ENCODE peak calls at places on chromosomes 7 and 10, in six cellular contexts. One of them, this sample, is unnamed.
A peak's percentile ranks its signal among the peaks of the same experiment; 100 is the strongest.

GRCh38 chr10:126268104-126268900 is 120.0 kb downstream of the ADAM12 start:
- DNase-seq in ovary: no peak
- DNase-seq in vagina: no peak
- DNase-seq in A549: no peak
- DNase-seq in body of pancreas: no peak
- DNase-seq in suprapubic skin: no peak
- DNase-seq in this sample: no peak

GRCh38 chr7:51060536-51060935 is 256.1 kb downstream of the COBL start:
- DNase-seq in vagina: no peak
- DNase-seq in suprapubic skin: no peak
- DNase-seq in A549: peak; percentile 12
- DNase-seq in body of pancreas: no peak
- DNase-seq in ovary: no peak
- DNase-seq in this sample: no peak

GRCh38 chr10:97782455-97783228 is 10.8 kb upstream of the SFRP5 start:
- DNase-seq in body of pancreas: peak; percentile 90
- DNase-seq in vagina: no peak
- DNase-seq in ovary: no peak
- DNase-seq in suprapubic skin: no peak
- DNase-seq in A549: no peak
- DNase-seq in this sample: no peak

GRCh38 chr7:47517821-47518480 is 64.0 kb downstream of the TNS3 start:
- DNase-seq in ovary: peak; percentile 22
- DNase-seq in vagina: no peak
- DNase-seq in suprapubic skin: no peak
- DNase-seq in A549: no peak
- DNase-seq in body of pancreas: no peak
- DNase-seq in this sample: no peak

GRCh38 chr7:132207211-132207610 is 369.1 kb downstream of the PLXNA4 start:
- DNase-seq in A549: no peak
- DNase-seq in body of pancreas: no peak
- DNase-seq in vagina: no peak
- DNase-seq in ovary: no peak
- DNase-seq in suprapubic skin: no peak
- DNase-seq in this sample: no peak

GRCh38 chr7:66265566-66265965 is 60.4 kb downstream of the TPST1 start:
- DNase-seq in A549: peak; percentile 55
- DNase-seq in body of pancreas: no peak
- DNase-seq in suprapubic skin: no peak
- DNase-seq in ovary: no peak
- DNase-seq in vagina: no peak
- DNase-seq in this sample: no peak

GRCh38 chr7:130009848-130010688 is 41.1 kb downstream of the ZC3HC1 start:
- DNase-seq in body of pancreas: peak; percentile 51
- DNase-seq in ovary: no peak
- DNase-seq in A549: peak; percentile 91
- DNase-seq in vagina: no peak
- DNase-seq in suprapubic skin: no peak
- DNase-seq in this sample: no peak

GRCh38 chr10:49519717-49520116 is 19.2 kb downstream of the ERCC6 start:
- DNase-seq in body of pancreas: no peak
- DNase-seq in ovary: no peak
- DNase-seq in vagina: no peak
- DNase-seq in suprapubic skin: no peak
- DNase-seq in A549: no peak
- DNase-seq in this sample: no peak

GRCh38 chr7:122528879-122529481 is 169.9 kb downstream of the RNF133 start:
- DNase-seq in A549: peak; percentile 43
- DNase-seq in vagina: no peak
- DNase-seq in suprapubic skin: no peak
- DNase-seq in body of pancreas: no peak
- DNase-seq in ovary: no peak
- DNase-seq in this sample: no peak

GRCh38 chr7:99395616-99396327 is 12.6 kb downstream of the PDAP1 start:
- DNase-seq in body of pancreas: no peak
- DNase-seq in suprapubic skin: no peak
- DNase-seq in A549: no peak
- DNase-seq in vagina: no peak
- DNase-seq in ovary: no peak
- DNase-seq in this sample: no peak

GRCh38 chr7:97039374-97040065 is 14.9 kb upstream of the DLX5 start:
- DNase-seq in vagina: no peak
- DNase-seq in body of pancreas: no peak
- DNase-seq in A549: no peak
- DNase-seq in ovary: no peak
- DNase-seq in suprapubic skin: no peak
- DNase-seq in this sample: no peak

DNA sequence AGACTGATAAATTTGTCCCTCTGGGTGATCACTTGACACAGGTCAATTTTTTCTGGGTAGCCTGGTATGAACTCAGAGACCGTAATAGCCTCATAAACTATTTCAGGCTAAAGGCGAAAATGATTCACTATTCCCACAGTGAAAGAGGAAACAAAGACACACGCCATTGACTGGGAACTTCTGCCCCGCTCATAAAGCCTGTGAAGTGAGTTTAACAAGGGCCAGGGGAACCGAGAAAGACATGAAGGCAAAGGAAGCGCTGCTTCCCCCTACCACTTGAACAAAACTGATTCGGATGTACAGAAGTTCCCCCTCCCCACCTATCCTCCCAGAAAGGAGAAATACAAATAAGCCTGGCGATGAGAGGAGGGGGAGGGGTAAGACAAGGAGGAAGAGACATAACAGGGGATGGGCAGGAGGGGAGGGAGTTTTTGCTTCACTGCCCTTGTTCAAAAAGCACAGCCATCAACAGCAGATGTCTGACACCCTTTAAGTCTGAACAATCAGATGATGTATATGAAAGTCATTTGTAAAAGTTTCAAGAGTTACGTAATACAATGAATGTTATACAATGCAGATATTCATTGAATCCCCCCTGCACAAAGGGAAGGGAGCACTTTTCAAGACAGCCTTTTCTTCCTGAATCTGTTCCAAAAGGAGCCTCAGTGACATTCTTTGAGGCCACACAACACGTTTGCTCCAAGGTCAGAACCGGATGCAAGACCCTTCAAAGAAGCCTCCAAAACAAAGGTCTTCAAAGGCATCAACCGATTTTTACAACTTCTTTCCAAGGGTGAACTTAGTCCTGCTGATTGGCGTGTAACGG is 734 bp downstream of the ABCB4 start:
- DNase-seq in body of pancreas: no peak
- DNase-seq in ovary: no peak
- DNase-seq in suprapubic skin: no peak
- DNase-seq in A549: no peak
- DNase-seq in vagina: no peak
- DNase-seq in this sample: no peak
- TF ChIP-seq POLR2A in body of pancreas: no peak
- TF ChIP-seq POLR2A in ovary: no peak
- TF ChIP-seq POLR2A in suprapubic skin: no peak
- TF ChIP-seq POLR2A in A549: no peak
- TF ChIP-seq POLR2A in vagina: no peak
- TF ChIP-seq POLR2A in this sample: no peak

GRCh38 chr10:91590142-91590903 is 42.5 kb downstream of the PPP1R3C start:
- DNase-seq in vagina: no peak
- DNase-seq in ovary: peak; percentile 85
- DNase-seq in suprapubic skin: no peak
- DNase-seq in body of pancreas: peak; percentile 66
- DNase-seq in A549: peak; percentile 96
- DNase-seq in this sample: peak; percentile 79

GRCh38 chr10:91591792-91592165 is 41.1 kb downstream of the PPP1R3C start:
- DNase-seq in A549: no peak
- DNase-seq in vagina: no peak
- DNase-seq in suprapubic skin: no peak
- DNase-seq in ovary: no peak
- DNase-seq in body of pancreas: no peak
- DNase-seq in this sample: no peak

GRCh38 chr10:91590904-91591791 is 41.7 kb downstream of the PPP1R3C start:
- DNase-seq in vagina: no peak
- DNase-seq in body of pancreas: peak; percentile 83
- DNase-seq in ovary: peak; percentile 66
- DNase-seq in suprapubic skin: no peak
- DNase-seq in A549: peak; percentile 91
- DNase-seq in this sample: peak; percentile 60

GRCh38 chr10:91592282-91593020 is 40.4 kb downstream of the PPP1R3C start:
- DNase-seq in body of pancreas: peak; percentile 72
- DNase-seq in A549: no peak
- DNase-seq in ovary: no peak
- DNase-seq in suprapubic skin: no peak
- DNase-seq in vagina: no peak
- DNase-seq in this sample: no peak

GRCh38 chr10:91593366-91593765 is 39.5 kb downstream of the PPP1R3C start:
- DNase-seq in vagina: no peak
- DNase-seq in suprapubic skin: no peak
- DNase-seq in body of pancreas: no peak
- DNase-seq in ovary: no peak
- DNase-seq in A549: no peak
- DNase-seq in this sample: no peak
- H3K4me1 ChIP-seq in vagina: peaks cover 75% of the 10 kb centered on the region
- H3K4me1 ChIP-seq in suprapubic skin: peaks cover 74% of the 10 kb centered on the region
- H3K4me1 ChIP-seq in body of pancreas: peaks cover 86% of the 10 kb centered on the region
- H3K4me1 ChIP-seq in ovary: peaks cover 37% of the 10 kb centered on the region
- H3K4me1 ChIP-seq in A549: peaks cover 82% of the 10 kb centered on the region
- H3K4me1 ChIP-seq in this sample: peaks cover 43% of the 10 kb centered on the region

DNA sequence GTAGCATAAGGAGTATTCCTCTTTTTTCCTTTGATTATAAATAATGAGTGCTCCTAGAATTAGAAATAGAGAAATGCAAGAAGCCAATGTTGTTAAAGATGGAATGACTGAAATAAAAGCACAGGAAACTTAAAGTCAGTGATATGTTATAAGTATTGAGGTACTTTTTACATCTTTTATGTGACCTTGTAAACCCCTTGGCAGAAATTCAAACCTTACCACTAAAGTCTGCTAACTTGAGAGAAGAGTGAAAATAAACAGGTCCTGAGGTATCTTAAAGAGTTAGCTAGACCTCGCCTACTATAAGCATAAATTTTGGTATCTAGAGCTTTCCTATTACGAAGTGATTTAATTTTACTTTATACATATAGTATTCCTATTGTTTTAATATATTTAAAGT is 188.2 kb downstream of the DKK1 start:
- DNase-seq in body of pancreas: no peak
- DNase-seq in ovary: no peak
- DNase-seq in suprapubic skin: no peak
- DNase-seq in vagina: no peak
- DNase-seq in A549: no peak
- DNase-seq in this sample: no peak
- H3K27ac ChIP-seq in body of pancreas: no peak overlapping the region
- H3K27ac ChIP-seq in ovary: no peak overlapping the region
- H3K27ac ChIP-seq in suprapubic skin: no peak overlapping the region
- H3K27ac ChIP-seq in vagina: no peak overlapping the region
- H3K27ac ChIP-seq in A549: no peak overlapping the region
- H3K27ac ChIP-seq in this sample: no peak overlapping the region

GRCh38 chr10:1056326-1057105 is at the start of gene WDR37:
- DNase-seq in body of pancreas: peak; percentile 79
- DNase-seq in vagina: no peak
- DNase-seq in A549: peak; percentile 79
- DNase-seq in ovary: peak; percentile 93
- DNase-seq in suprapubic skin: peak; percentile 93
- DNase-seq in this sample: peak; percentile 86
- TF ChIP-seq POLR2A in body of pancreas: peak; percentile 71
- TF ChIP-seq POLR2A in vagina: no peak
- TF ChIP-seq POLR2A in A549: peak; percentile 57
- TF ChIP-seq POLR2A in ovary: peak; percentile 66
- TF ChIP-seq POLR2A in suprapubic skin: peak; percentile 61
- TF ChIP-seq POLR2A in this sample: peak; percentile 36

GRCh38 chr10:102675887-102676616 is 31.8 kb downstream of the TRIM8 start:
- DNase-seq in vagina: no peak
- DNase-seq in suprapubic skin: no peak
- DNase-seq in A549: no peak
- DNase-seq in body of pancreas: no peak
- DNase-seq in ovary: no peak
- DNase-seq in this sample: peak; percentile 34

GRCh38 chr10:102678842-102679289 is 34.6 kb downstream of the TRIM8 start:
- DNase-seq in body of pancreas: peak; percentile 81
- DNase-seq in A549: peak; percentile 50
- DNase-seq in vagina: no peak
- DNase-seq in ovary: peak; percentile 82
- DNase-seq in suprapubic skin: no peak
- DNase-seq in this sample: peak; percentile 38

GRCh38 chr10:102675151-102675886 is 31.0 kb downstream of the TRIM8 start:
- DNase-seq in ovary: no peak
- DNase-seq in body of pancreas: no peak
- DNase-seq in A549: no peak
- DNase-seq in suprapubic skin: no peak
- DNase-seq in vagina: no peak
- DNase-seq in this sample: no peak

GRCh38 chr10:102676916-102677315 is 32.6 kb downstream of the TRIM8 start:
- DNase-seq in suprapubic skin: no peak
- DNase-seq in A549: no peak
- DNase-seq in ovary: no peak
- DNase-seq in vagina: no peak
- DNase-seq in body of pancreas: no peak
- DNase-seq in this sample: no peak

GRCh38 chr10:102677736-102678354 is 33.6 kb downstream of the TRIM8 start:
- DNase-seq in ovary: no peak
- DNase-seq in vagina: no peak
- DNase-seq in suprapubic skin: no peak
- DNase-seq in A549: no peak
- DNase-seq in body of pancreas: no peak
- DNase-seq in this sample: no peak
- H3K4me1 ChIP-seq in ovary: peaks cover 32% of the 10 kb centered on the region
- H3K4me1 ChIP-seq in vagina: peaks cover 65% of the 10 kb centered on the region
- H3K4me1 ChIP-seq in suprapubic skin: peaks cover 51% of the 10 kb centered on the region
- H3K4me1 ChIP-seq in A549: peaks cover 4% of the 10 kb centered on the region
- H3K4me1 ChIP-seq in body of pancreas: peaks cover 35% of the 10 kb centered on the region
- H3K4me1 ChIP-seq in this sample: peaks cover 26% of the 10 kb centered on the region

GRCh38 chr10:58806323-58806722 is 293.7 kb downstream of the BICC1 start:
- DNase-seq in ovary: no peak
- DNase-seq in vagina: no peak
- DNase-seq in A549: no peak
- DNase-seq in suprapubic skin: no peak
- DNase-seq in body of pancreas: no peak
- DNase-seq in this sample: no peak
- H3K27ac ChIP-seq in ovary: no peak overlapping the region
- H3K27ac ChIP-seq in vagina: no peak overlapping the region
- H3K27ac ChIP-seq in A549: no peak overlapping the region
- H3K27ac ChIP-seq in suprapubic skin: no peak overlapping the region
- H3K27ac ChIP-seq in body of pancreas: no peak overlapping the region
- H3K27ac ChIP-seq in this sample: no peak overlapping the region

GRCh38 chr10:119131512-119132240 is 27.8 kb downstream of the DENND10 start:
- DNase-seq in A549: peak; percentile 35
- DNase-seq in suprapubic skin: no peak
- DNase-seq in ovary: no peak
- DNase-seq in body of pancreas: no peak
- DNase-seq in vagina: no peak
- DNase-seq in this sample: no peak
- TF ChIP-seq POLR2A in A549: no peak
- TF ChIP-seq POLR2A in suprapubic skin: no peak
- TF ChIP-seq POLR2A in ovary: no peak
- TF ChIP-seq POLR2A in body of pancreas: no peak
- TF ChIP-seq POLR2A in vagina: no peak
- TF ChIP-seq POLR2A in this sample: no peak